ENCODE peak calls at places on chromosome 14, in seven cellular contexts. S, D, M, Y, J, B and X are unnamed samples.

GRCh38 chr14:90547968-90548367 is 151.1 kb downstream of the CALM1 start:
- DNase-seq in S (no peak), D (no peak), M (no peak), Y (no peak), J (no peak), B (no peak), X (no peak)

GRCh38 chr14:96363751-96364336 is 518 bp downstream of the GSKIP start:
- DNase-seq in S (peak), D (peak), M (peak), Y (no peak), J (peak), B (no peak), X (peak)

GRCh38 chr14:78153069-78153351 is 17.2 kb upstream of the NRXN3 start:
- DNase-seq in S (peak), D (no peak), M (no peak), Y (no peak), J (no peak), B (no peak), X (no peak)

GRCh38 chr14:29927596-29928341 is at the start of gene PRKD1:
- DNase-seq in S (peak), D (no peak), M (peak), Y (no peak), J (peak), B (no peak), X (no peak)

GRCh38 chr14:91354221-91354916 is 63.3 kb downstream of the CCDC88C start:
- DNase-seq in S (no peak), D (no peak), M (no peak), Y (no peak), J (no peak), B (no peak), X (no peak)

GRCh38 chr14:105842105-105842504 is 315.7 kb downstream of the TMEM121 start:
- DNase-seq in S (no peak), D (no peak), M (no peak), Y (no peak), J (no peak), B (no peak), X (no peak)

GRCh38 chr14:77375973-77376372 is 921 bp downstream of the TMED8 start:
- DNase-seq in S (no peak), D (no peak), M (no peak), Y (no peak), J (no peak), B (no peak), X (no peak)

GRCh38 chr14:84988391-84988790 is 541.6 kb upstream of the FLRT2 start:
- DNase-seq in S (no peak), D (no peak), M (no peak), Y (no peak), J (no peak), B (no peak), X (no peak)

GRCh38 chr14:22505751-22506710 is 83.0 kb downstream of the DAD1 start:
- DNase-seq in S (no peak), D (no peak), M (no peak), Y (no peak), J (no peak), B (no peak), X (no peak)

GRCh38 chr14:93941293-93941910 is 14.3 kb downstream of the FAM181A start:
- DNase-seq in S (peak), D (no peak), M (no peak), Y (no peak), J (no peak), B (no peak), X (no peak)

GRCh38 chr14:53670701-53671100 is 285.9 kb downstream of the BMP4 start:
- DNase-seq in S (peak), D (no peak), M (no peak), Y (no peak), J (no peak), B (no peak), X (no peak)

GRCh38 chr14:23227566-23227965 is 10.2 kb upstream of the RNF212B start:
- DNase-seq in S (no peak), D (no peak), M (no peak), Y (no peak), J (no peak), B (no peak), X (no peak)

GRCh38 chr14:26128931-26129674 is 468.7 kb downstream of the NOVA1 start:
- DNase-seq in S (no peak), D (no peak), M (no peak), Y (no peak), J (no peak), B (no peak), X (no peak)

GRCh38 chr14:92511472-92512247 is 1.9 kb upstream of the RIN3 start:
- DNase-seq in S (peak), D (no peak), M (no peak), Y (peak), J (peak), B (peak), X (no peak)

GRCh38 chr14:49876563-49877127 is 16.2 kb upstream of the ARF6 start:
- DNase-seq in S (no peak), D (no peak), M (no peak), Y (no peak), J (no peak), B (no peak), X (no peak)

GRCh38 chr14:59215353-59215752 is 26.9 kb downstream of the DAAM1 start:
- DNase-seq in S (peak), D (no peak), M (peak), Y (no peak), J (peak), B (peak), X (peak)

GRCh38 chr14:65792208-65792905 is 379.8 kb downstream of the FUT8 start:
- DNase-seq in S (peak), D (no peak), M (no peak), Y (peak), J (no peak), B (no peak), X (no peak)

GRCh38 chr14:35335388-35336092 is 43.4 kb downstream of the PSMA6 start:
- DNase-seq in S (no peak), D (no peak), M (no peak), Y (no peak), J (peak), B (no peak), X (no peak)

GRCh38 chr14:74574706-74575105 is 37.3 kb downstream of the LTBP2 start:
- DNase-seq in S (peak), D (peak), M (no peak), Y (no peak), J (no peak), B (no peak), X (no peak)

GRCh38 chr14:51208982-51209381 is 31.1 kb upstream of the TMX1 start:
- DNase-seq in S (no peak), D (no peak), M (no peak), Y (no peak), J (no peak), B (no peak), X (no peak)

GRCh38 chr14:66284346-66284745 is 201.8 kb upstream of the CCDC196 start:
- DNase-seq in S (peak), D (no peak), M (no peak), Y (no peak), J (no peak), B (no peak), X (no peak)

GRCh38 chr14:68669101-68669500 is 123.8 kb downstream of the ZFP36L1 start:
- DNase-seq in S (no peak), D (no peak), M (no peak), Y (no peak), J (no peak), B (peak), X (peak)

GRCh38 chr14:77098470-77099353 is 654 bp downstream of the CIPC start:
- DNase-seq in S (no peak), D (peak), M (peak), Y (no peak), J (peak), B (peak), X (peak)

GRCh38 chr14:70832536-70833305 is 23.4 kb upstream of the MAP3K9 start:
- DNase-seq in S (peak), D (no peak), M (no peak), Y (no peak), J (no peak), B (no peak), X (no peak)

GRCh38 chr14:37655418-37655817 is 60.0 kb downstream of the TTC6 start:
- DNase-seq in S (peak), D (no peak), M (no peak), Y (peak), J (no peak), B (no peak), X (no peak)
- H3K4me3 ChIP-seq in S (no peak), D (no peak), M (no peak), Y (no peak), J (no peak), B (no peak), X (no peak)

GRCh38 chr14:21233457-21234076 is 35.7 kb downstream of the HNRNPC start:
- DNase-seq in S (no peak), D (peak), M (no peak), Y (no peak), J (no peak), B (no peak), X (no peak)
- TF ChIP-seq CTCF in S (no peak), D (peak), M (no peak), Y (no peak), J (no peak), B (no peak), X (no peak)

DNA sequence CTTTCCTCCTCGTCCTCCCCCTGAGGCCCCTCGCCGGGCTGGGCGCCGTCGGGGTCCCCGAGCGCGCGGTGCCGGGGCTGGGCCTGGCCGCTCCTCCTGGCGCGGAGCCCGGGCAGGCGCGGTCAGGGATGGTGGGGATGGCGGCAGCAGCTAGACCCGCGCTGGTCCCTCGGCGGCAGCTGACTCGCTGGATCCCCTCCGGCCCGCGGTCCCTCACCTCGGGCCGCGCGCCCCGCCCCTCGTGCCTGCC is at the start of gene SLC25A29:
- DNase-seq in S (no peak), D (no peak), M (no peak), Y (no peak), J (no peak), B (no peak), X (no peak)
- TF ChIP-seq POLR2A in S (peak), D (peak), M (peak), Y (peak), J (no peak), B (peak), X (no peak)

GRCh38 chr14:103189481-103190470 is 66.5 kb downstream of the TNFAIP2 start:
- DNase-seq in S (no peak), D (no peak), M (no peak), Y (no peak), J (no peak), B (no peak), X (peak)
- H3K4me3 ChIP-seq in S (no peak), D (no peak), M (peak), Y (no peak), J (no peak), B (peak), X (no peak)

GRCh38 chr14:27557445-27557844 is 959.6 kb upstream of the NOVA1 start:
- DNase-seq in S (no peak), D (no peak), M (no peak), Y (no peak), J (no peak), B (no peak), X (no peak)

DNA sequence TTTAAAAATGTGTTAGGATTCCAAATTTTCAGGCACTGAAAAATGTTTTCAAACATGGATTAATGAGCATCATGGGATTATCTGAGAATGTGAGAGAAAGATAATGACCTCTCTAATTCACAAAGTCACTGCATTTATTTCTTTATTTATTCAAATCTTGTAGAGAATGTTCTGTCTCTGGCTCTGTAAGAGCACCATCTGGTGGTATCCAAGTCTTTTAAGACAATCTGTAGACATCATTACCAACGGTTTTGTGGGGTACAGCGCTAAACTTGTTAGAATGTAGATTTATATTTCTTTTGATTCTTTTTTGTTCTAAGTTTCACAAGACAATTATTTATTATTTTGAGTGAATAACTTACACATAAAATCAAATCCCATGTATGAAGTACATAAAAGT is 956.0 kb upstream of the NOVA1 start:
- DNase-seq in S (no peak), D (no peak), M (no peak), Y (no peak), J (no peak), B (no peak), X (no peak)
- TF ChIP-seq CTCF in S (no peak), D (no peak), M (no peak), Y (no peak), J (no peak), B (no peak), X (no peak)

GRCh38 chr14:104732355-104732804 is 8.4 kb downstream of the ADSS1 start:
- DNase-seq in S (no peak), D (no peak), M (no peak), Y (no peak), J (peak), B (no peak), X (no peak)
- TF ChIP-seq POLR2A in S (no peak), D (no peak), M (no peak), Y (no peak), J (no peak), B (no peak), X (no peak)